ENCODE peak calls at places on chromosomes 6 and 20, in ten cellular contexts. One of them, this sample, is unnamed.

GRCh38 chr6:109978174-109979032 is at the start of gene GPR6:
- DNase-seq in kidney glomerular epithelial cell: peak
- DNase-seq in NCI-H1436: peak
- DNase-seq in effector CD4-positive, alpha-beta T cell: no peak
- DNase-seq in NCI-H1694 treated with DMSO at 0.1 percent for 48 hours: peak
- DNase-seq in glomerular endothelial cell: peak
- DNase-seq in hippocampal formation: no peak
- DNase-seq in NCI-H2227 treated with DMSO at 0.1 percent for 48 hours: peak
- DNase-seq in anterior cingulate cortex: peak
- DNase-seq in Daoy: peak
- DNase-seq in this sample: peak

GRCh38 chr6:12258191-12258590 is 32.0 kb upstream of the EDN1 start:
- DNase-seq in glomerular endothelial cell: no peak
- DNase-seq in Daoy: no peak
- DNase-seq in effector CD4-positive, alpha-beta T cell: no peak
- DNase-seq in kidney glomerular epithelial cell: no peak
- DNase-seq in NCI-H1436: no peak
- DNase-seq in NCI-H1694 treated with DMSO at 0.1 percent for 48 hours: no peak
- DNase-seq in NCI-H2227 treated with DMSO at 0.1 percent for 48 hours: no peak
- DNase-seq in anterior cingulate cortex: no peak
- DNase-seq in hippocampal formation: no peak
- DNase-seq in this sample: no peak

GRCh38 chr20:63698739-63699465 is 2.5 kb downstream of the TNFRSF6B start:
- DNase-seq in NCI-H2227 treated with DMSO at 0.1 percent for 48 hours: no peak
- DNase-seq in Daoy: peak
- DNase-seq in hippocampal formation: no peak
- DNase-seq in kidney glomerular epithelial cell: peak
- DNase-seq in glomerular endothelial cell: no peak
- DNase-seq in effector CD4-positive, alpha-beta T cell: no peak
- DNase-seq in NCI-H1436: no peak
- DNase-seq in NCI-H1694 treated with DMSO at 0.1 percent for 48 hours: no peak
- DNase-seq in anterior cingulate cortex: no peak
- DNase-seq in this sample: peak

GRCh38 chr20:859661-860294 is 26.3 kb downstream of the FAM110A start:
- DNase-seq in kidney glomerular epithelial cell: no peak
- DNase-seq in anterior cingulate cortex: no peak
- DNase-seq in NCI-H2227 treated with DMSO at 0.1 percent for 48 hours: no peak
- DNase-seq in Daoy: peak
- DNase-seq in NCI-H1436: no peak
- DNase-seq in glomerular endothelial cell: no peak
- DNase-seq in hippocampal formation: no peak
- DNase-seq in effector CD4-positive, alpha-beta T cell: no peak
- DNase-seq in NCI-H1694 treated with DMSO at 0.1 percent for 48 hours: no peak
- DNase-seq in this sample: no peak

GRCh38 chr6:113732384-113732966 is 124.7 kb upstream of the MARCKS start:
- DNase-seq in Daoy: no peak
- DNase-seq in effector CD4-positive, alpha-beta T cell: no peak
- DNase-seq in NCI-H1436: peak
- DNase-seq in anterior cingulate cortex: peak
- DNase-seq in NCI-H1694 treated with DMSO at 0.1 percent for 48 hours: peak
- DNase-seq in hippocampal formation: peak
- DNase-seq in glomerular endothelial cell: no peak
- DNase-seq in kidney glomerular epithelial cell: no peak
- DNase-seq in NCI-H2227 treated with DMSO at 0.1 percent for 48 hours: peak
- DNase-seq in this sample: no peak

GRCh38 chr20:23915844-23916243 is 36.3 kb upstream of the CST5 start:
- DNase-seq in NCI-H1436: no peak
- DNase-seq in anterior cingulate cortex: no peak
- DNase-seq in NCI-H1694 treated with DMSO at 0.1 percent for 48 hours: no peak
- DNase-seq in Daoy: no peak
- DNase-seq in NCI-H2227 treated with DMSO at 0.1 percent for 48 hours: no peak
- DNase-seq in effector CD4-positive, alpha-beta T cell: no peak
- DNase-seq in kidney glomerular epithelial cell: no peak
- DNase-seq in glomerular endothelial cell: no peak
- DNase-seq in hippocampal formation: no peak
- DNase-seq in this sample: no peak

GRCh38 chr20:54284928-54285704 is 77.2 kb downstream of the PFDN4 start:
- DNase-seq in Daoy: peak
- DNase-seq in glomerular endothelial cell: no peak
- DNase-seq in hippocampal formation: no peak
- DNase-seq in NCI-H1436: no peak
- DNase-seq in NCI-H2227 treated with DMSO at 0.1 percent for 48 hours: no peak
- DNase-seq in kidney glomerular epithelial cell: no peak
- DNase-seq in anterior cingulate cortex: no peak
- DNase-seq in effector CD4-positive, alpha-beta T cell: no peak
- DNase-seq in NCI-H1694 treated with DMSO at 0.1 percent for 48 hours: no peak
- DNase-seq in this sample: peak

GRCh38 chr6:152904678-152905077 is 78.2 kb downstream of the FBXO5 start:
- DNase-seq in Daoy: no peak
- DNase-seq in NCI-H1436: no peak
- DNase-seq in glomerular endothelial cell: no peak
- DNase-seq in anterior cingulate cortex: no peak
- DNase-seq in kidney glomerular epithelial cell: no peak
- DNase-seq in NCI-H1694 treated with DMSO at 0.1 percent for 48 hours: no peak
- DNase-seq in NCI-H2227 treated with DMSO at 0.1 percent for 48 hours: no peak
- DNase-seq in hippocampal formation: no peak
- DNase-seq in effector CD4-positive, alpha-beta T cell: no peak
- DNase-seq in this sample: no peak

GRCh38 chr20:50848341-50848808 is 53.5 kb downstream of the BCAS4 start:
- DNase-seq in hippocampal formation: peak
- DNase-seq in glomerular endothelial cell: no peak
- DNase-seq in NCI-H1694 treated with DMSO at 0.1 percent for 48 hours: no peak
- DNase-seq in NCI-H2227 treated with DMSO at 0.1 percent for 48 hours: no peak
- DNase-seq in NCI-H1436: no peak
- DNase-seq in anterior cingulate cortex: peak
- DNase-seq in effector CD4-positive, alpha-beta T cell: no peak
- DNase-seq in Daoy: no peak
- DNase-seq in kidney glomerular epithelial cell: no peak
- DNase-seq in this sample: no peak

GRCh38 chr6:118712955-118713354 is 61.6 kb upstream of the CEP85L start:
- DNase-seq in effector CD4-positive, alpha-beta T cell: no peak
- DNase-seq in NCI-H1436: no peak
- DNase-seq in NCI-H2227 treated with DMSO at 0.1 percent for 48 hours: no peak
- DNase-seq in glomerular endothelial cell: no peak
- DNase-seq in anterior cingulate cortex: no peak
- DNase-seq in kidney glomerular epithelial cell: peak
- DNase-seq in NCI-H1694 treated with DMSO at 0.1 percent for 48 hours: no peak
- DNase-seq in hippocampal formation: no peak
- DNase-seq in Daoy: peak
- DNase-seq in this sample: no peak

GRCh38 chr6:36129889-36130671 is at the start of gene MAPK13:
- DNase-seq in effector CD4-positive, alpha-beta T cell: no peak
- DNase-seq in anterior cingulate cortex: no peak
- DNase-seq in NCI-H2227 treated with DMSO at 0.1 percent for 48 hours: no peak
- DNase-seq in kidney glomerular epithelial cell: no peak
- DNase-seq in Daoy: no peak
- DNase-seq in hippocampal formation: no peak
- DNase-seq in glomerular endothelial cell: no peak
- DNase-seq in NCI-H1694 treated with DMSO at 0.1 percent for 48 hours: no peak
- DNase-seq in NCI-H1436: peak
- DNase-seq in this sample: peak

GRCh38 chr6:133277228-133277894 is 36.2 kb downstream of the EYA4 start:
- DNase-seq in Daoy: no peak
- DNase-seq in kidney glomerular epithelial cell: no peak
- DNase-seq in anterior cingulate cortex: no peak
- DNase-seq in hippocampal formation: no peak
- DNase-seq in effector CD4-positive, alpha-beta T cell: no peak
- DNase-seq in NCI-H1436: no peak
- DNase-seq in NCI-H1694 treated with DMSO at 0.1 percent for 48 hours: no peak
- DNase-seq in glomerular endothelial cell: no peak
- DNase-seq in NCI-H2227 treated with DMSO at 0.1 percent for 48 hours: no peak
- DNase-seq in this sample: no peak

GRCh38 chr6:90021701-90022100 is 127.4 kb downstream of the GJA10 start:
- DNase-seq in anterior cingulate cortex: no peak
- DNase-seq in NCI-H1694 treated with DMSO at 0.1 percent for 48 hours: peak
- DNase-seq in kidney glomerular epithelial cell: no peak
- DNase-seq in NCI-H1436: no peak
- DNase-seq in effector CD4-positive, alpha-beta T cell: no peak
- DNase-seq in Daoy: no peak
- DNase-seq in hippocampal formation: no peak
- DNase-seq in glomerular endothelial cell: no peak
- DNase-seq in NCI-H2227 treated with DMSO at 0.1 percent for 48 hours: peak
- DNase-seq in this sample: no peak

GRCh38 chr20:63539441-63540370 is 2.5 kb upstream of the PTK6 start:
- DNase-seq in effector CD4-positive, alpha-beta T cell: no peak
- DNase-seq in glomerular endothelial cell: no peak
- DNase-seq in anterior cingulate cortex: no peak
- DNase-seq in kidney glomerular epithelial cell: no peak
- DNase-seq in hippocampal formation: no peak
- DNase-seq in NCI-H1694 treated with DMSO at 0.1 percent for 48 hours: no peak
- DNase-seq in Daoy: no peak
- DNase-seq in NCI-H1436: no peak
- DNase-seq in NCI-H2227 treated with DMSO at 0.1 percent for 48 hours: no peak
- DNase-seq in this sample: no peak

GRCh38 chr20:63050406-63050805 is 43.6 kb upstream of the BHLHE23 start:
- DNase-seq in Daoy: no peak
- DNase-seq in NCI-H2227 treated with DMSO at 0.1 percent for 48 hours: no peak
- DNase-seq in hippocampal formation: no peak
- DNase-seq in glomerular endothelial cell: no peak
- DNase-seq in NCI-H1436: no peak
- DNase-seq in anterior cingulate cortex: no peak
- DNase-seq in kidney glomerular epithelial cell: no peak
- DNase-seq in NCI-H1694 treated with DMSO at 0.1 percent for 48 hours: no peak
- DNase-seq in effector CD4-positive, alpha-beta T cell: no peak
- DNase-seq in this sample: no peak

GRCh38 chr6:163983601-163984445 is 569.3 kb downstream of the QKI start:
- DNase-seq in NCI-H2227 treated with DMSO at 0.1 percent for 48 hours: no peak
- DNase-seq in anterior cingulate cortex: no peak
- DNase-seq in NCI-H1436: no peak
- DNase-seq in effector CD4-positive, alpha-beta T cell: no peak
- DNase-seq in glomerular endothelial cell: no peak
- DNase-seq in Daoy: peak
- DNase-seq in NCI-H1694 treated with DMSO at 0.1 percent for 48 hours: no peak
- DNase-seq in kidney glomerular epithelial cell: no peak
- DNase-seq in hippocampal formation: no peak
- DNase-seq in this sample: no peak

GRCh38 chr6:159988983-159989454 is 20.1 kb downstream of the IGF2R start:
- DNase-seq in NCI-H2227 treated with DMSO at 0.1 percent for 48 hours: no peak
- DNase-seq in Daoy: peak
- DNase-seq in NCI-H1694 treated with DMSO at 0.1 percent for 48 hours: no peak
- DNase-seq in hippocampal formation: no peak
- DNase-seq in NCI-H1436: no peak
- DNase-seq in effector CD4-positive, alpha-beta T cell: no peak
- DNase-seq in kidney glomerular epithelial cell: peak
- DNase-seq in anterior cingulate cortex: no peak
- DNase-seq in glomerular endothelial cell: no peak
- DNase-seq in this sample: no peak

GRCh38 chr6:150627601-150628012 is 27.9 kb downstream of the PLEKHG1 start:
- DNase-seq in NCI-H1436: no peak
- DNase-seq in effector CD4-positive, alpha-beta T cell: no peak
- DNase-seq in Daoy: no peak
- DNase-seq in glomerular endothelial cell: no peak
- DNase-seq in NCI-H2227 treated with DMSO at 0.1 percent for 48 hours: no peak
- DNase-seq in anterior cingulate cortex: no peak
- DNase-seq in kidney glomerular epithelial cell: no peak
- DNase-seq in hippocampal formation: no peak
- DNase-seq in NCI-H1694 treated with DMSO at 0.1 percent for 48 hours: peak
- DNase-seq in this sample: no peak

GRCh38 chr20:21513181-21513663 is 642 bp downstream of the NKX2-2 start:
- DNase-seq in Daoy: peak
- DNase-seq in anterior cingulate cortex: no peak
- DNase-seq in NCI-H1436: no peak
- DNase-seq in glomerular endothelial cell: no peak
- DNase-seq in kidney glomerular epithelial cell: no peak
- DNase-seq in NCI-H1694 treated with DMSO at 0.1 percent for 48 hours: no peak
- DNase-seq in effector CD4-positive, alpha-beta T cell: no peak
- DNase-seq in hippocampal formation: peak
- DNase-seq in NCI-H2227 treated with DMSO at 0.1 percent for 48 hours: no peak
- DNase-seq in this sample: no peak

GRCh38 chr6:119950681-119951080 is 601.1 kb upstream of the MAN1A1 start:
- DNase-seq in Daoy: no peak
- DNase-seq in NCI-H1694 treated with DMSO at 0.1 percent for 48 hours: no peak
- DNase-seq in kidney glomerular epithelial cell: no peak
- DNase-seq in anterior cingulate cortex: no peak
- DNase-seq in effector CD4-positive, alpha-beta T cell: no peak
- DNase-seq in glomerular endothelial cell: no peak
- DNase-seq in NCI-H1436: no peak
- DNase-seq in NCI-H2227 treated with DMSO at 0.1 percent for 48 hours: no peak
- DNase-seq in hippocampal formation: no peak
- DNase-seq in this sample: no peak

GRCh38 chr20:57523782-57524181 is 1.2 kb downstream of the CTCFL start:
- DNase-seq in NCI-H2227 treated with DMSO at 0.1 percent for 48 hours: no peak
- DNase-seq in NCI-H1694 treated with DMSO at 0.1 percent for 48 hours: no peak
- DNase-seq in kidney glomerular epithelial cell: no peak
- DNase-seq in anterior cingulate cortex: no peak
- DNase-seq in glomerular endothelial cell: no peak
- DNase-seq in effector CD4-positive, alpha-beta T cell: no peak
- DNase-seq in hippocampal formation: no peak
- DNase-seq in Daoy: no peak
- DNase-seq in NCI-H1436: no peak
- DNase-seq in this sample: no peak

GRCh38 chr20:17795449-17796095 is 95.8 kb downstream of the BANF2 start:
- DNase-seq in glomerular endothelial cell: no peak
- DNase-seq in NCI-H1694 treated with DMSO at 0.1 percent for 48 hours: no peak
- DNase-seq in Daoy: no peak
- DNase-seq in hippocampal formation: no peak
- DNase-seq in NCI-H1436: no peak
- DNase-seq in kidney glomerular epithelial cell: no peak
- DNase-seq in NCI-H2227 treated with DMSO at 0.1 percent for 48 hours: no peak
- DNase-seq in effector CD4-positive, alpha-beta T cell: no peak
- DNase-seq in anterior cingulate cortex: no peak
- DNase-seq in this sample: no peak

GRCh38 chr6:167827062-167827587 is 414 bp downstream of the AFDN start:
- DNase-seq in effector CD4-positive, alpha-beta T cell: no peak
- DNase-seq in hippocampal formation: no peak
- DNase-seq in NCI-H1436: peak
- DNase-seq in NCI-H1694 treated with DMSO at 0.1 percent for 48 hours: no peak
- DNase-seq in kidney glomerular epithelial cell: no peak
- DNase-seq in glomerular endothelial cell: no peak
- DNase-seq in NCI-H2227 treated with DMSO at 0.1 percent for 48 hours: no peak
- DNase-seq in Daoy: peak
- DNase-seq in anterior cingulate cortex: no peak
- DNase-seq in this sample: no peak

GRCh38 chr6:166202321-166202733 is 34.7 kb upstream of the TBXT start:
- DNase-seq in glomerular endothelial cell: no peak
- DNase-seq in hippocampal formation: no peak
- DNase-seq in effector CD4-positive, alpha-beta T cell: no peak
- DNase-seq in Daoy: no peak
- DNase-seq in NCI-H2227 treated with DMSO at 0.1 percent for 48 hours: no peak
- DNase-seq in NCI-H1436: no peak
- DNase-seq in anterior cingulate cortex: peak
- DNase-seq in NCI-H1694 treated with DMSO at 0.1 percent for 48 hours: no peak
- DNase-seq in kidney glomerular epithelial cell: no peak
- DNase-seq in this sample: no peak

GRCh38 chr20:16662462-16662861 is 67.4 kb upstream of the SNRPB2 start:
- DNase-seq in effector CD4-positive, alpha-beta T cell: no peak
- DNase-seq in anterior cingulate cortex: no peak
- DNase-seq in hippocampal formation: no peak
- DNase-seq in glomerular endothelial cell: no peak
- DNase-seq in NCI-H1436: no peak
- DNase-seq in kidney glomerular epithelial cell: no peak
- DNase-seq in Daoy: no peak
- DNase-seq in NCI-H2227 treated with DMSO at 0.1 percent for 48 hours: no peak
- DNase-seq in NCI-H1694 treated with DMSO at 0.1 percent for 48 hours: peak
- DNase-seq in this sample: no peak

GRCh38 chr6:35728663-35729348 is 8.0 kb upstream of the ARMC12 start:
- DNase-seq in hippocampal formation: no peak
- DNase-seq in Daoy: no peak
- DNase-seq in anterior cingulate cortex: no peak
- DNase-seq in kidney glomerular epithelial cell: no peak
- DNase-seq in NCI-H1694 treated with DMSO at 0.1 percent for 48 hours: no peak
- DNase-seq in NCI-H1436: no peak
- DNase-seq in effector CD4-positive, alpha-beta T cell: no peak
- DNase-seq in NCI-H2227 treated with DMSO at 0.1 percent for 48 hours: no peak
- DNase-seq in glomerular endothelial cell: no peak
- DNase-seq in this sample: no peak

GRCh38 chr20:39916236-39916635 is 772.8 kb downstream of the MAFB start:
- DNase-seq in NCI-H2227 treated with DMSO at 0.1 percent for 48 hours: no peak
- DNase-seq in Daoy: no peak
- DNase-seq in NCI-H1436: no peak
- DNase-seq in hippocampal formation: no peak
- DNase-seq in anterior cingulate cortex: no peak
- DNase-seq in NCI-H1694 treated with DMSO at 0.1 percent for 48 hours: no peak
- DNase-seq in kidney glomerular epithelial cell: no peak
- DNase-seq in effector CD4-positive, alpha-beta T cell: no peak
- DNase-seq in glomerular endothelial cell: no peak
- DNase-seq in this sample: no peak

GRCh38 chr6:29816030-29816429 is 11.6 kb upstream of the HLA-G start:
- DNase-seq in effector CD4-positive, alpha-beta T cell: no peak
- DNase-seq in kidney glomerular epithelial cell: no peak
- DNase-seq in anterior cingulate cortex: no peak
- DNase-seq in NCI-H1694 treated with DMSO at 0.1 percent for 48 hours: no peak
- DNase-seq in NCI-H2227 treated with DMSO at 0.1 percent for 48 hours: no peak
- DNase-seq in NCI-H1436: no peak
- DNase-seq in Daoy: peak
- DNase-seq in hippocampal formation: no peak
- DNase-seq in glomerular endothelial cell: no peak
- DNase-seq in this sample: no peak

This sample was measured in HT-29.